ENCODE peak calls at places on chromosomes 5 and 9, in seven cellular contexts. O is SK-N-SH, F is transverse colon, M is HepG2, X is adrenal gland, H is GM23338, Y is stomach. E is an unnamed sample.

GRCh38 chr5:177403194-177403825 is 2.8 kb upstream of the PFN3 start:
- DNase-seq in O (no peak), F (peak), M (no peak), X (no peak), H (peak), Y (peak), E (no peak)

GRCh38 chr9:92716557-92716956 is 46.6 kb upstream of the IPPK start:
- DNase-seq in O (peak), F (peak), M (peak), X (peak), H (peak), Y (peak), E (no peak)

GRCh38 chr5:77483662-77484061 is 8.5 kb downstream of the WDR41 start:
- DNase-seq in O (no peak), F (no peak), M (no peak), X (no peak), H (no peak), Y (no peak), E (no peak)

GRCh38 chr9:100170556-100170955 is 71.5 kb downstream of the INVS start:
- DNase-seq in O (no peak), F (no peak), M (no peak), X (no peak), H (no peak), Y (no peak), E (no peak)

GRCh38 chr9:136059321-136059791 is 35.7 kb downstream of the NACC2 start:
- DNase-seq in O (peak), F (no peak), M (no peak), X (peak), H (no peak), Y (no peak), E (no peak)

GRCh38 chr5:34684281-34684979 is 28.3 kb downstream of the RAI14 start:
- DNase-seq in O (peak), F (no peak), M (peak), X (no peak), H (peak), Y (no peak), E (no peak)

GRCh38 chr9:127361561-127361960 is 35.4 kb upstream of the SLC2A8 start:
- DNase-seq in O (no peak), F (peak), M (no peak), X (peak), H (no peak), Y (peak), E (no peak)

GRCh38 chr5:150162142-150162513 is 4.5 kb upstream of the CDX1 start:
- DNase-seq in O (no peak), F (peak), M (no peak), X (no peak), H (no peak), Y (no peak), E (no peak)

GRCh38 chr5:39854771-39855170 is 430.0 kb upstream of the DAB2 start:
- DNase-seq in O (no peak), F (no peak), M (no peak), X (no peak), H (no peak), Y (no peak), E (no peak)

GRCh38 chr9:21856301-21857094 is 54.1 kb downstream of the MTAP start:
- DNase-seq in O (no peak), F (no peak), M (peak), X (no peak), H (no peak), Y (no peak), E (peak)

GRCh38 chr5:113212244-113212920 is 222.4 kb downstream of the TSSK1B start:
- DNase-seq in O (peak), F (no peak), M (no peak), X (peak), H (no peak), Y (no peak), E (no peak)

GRCh38 chr5:102678267-102679058 is 76.6 kb upstream of the PAM start:
- DNase-seq in O (no peak), F (no peak), M (no peak), X (no peak), H (no peak), Y (no peak), E (no peak)

GRCh38 chr5:96264047-96264446 is 169.0 kb downstream of the PCSK1 start:
- DNase-seq in O (no peak), F (no peak), M (no peak), X (no peak), H (no peak), Y (no peak), E (no peak)

GRCh38 chr5:143213231-143213850 is 190.1 kb downstream of the NR3C1 start:
- DNase-seq in O (no peak), F (no peak), M (no peak), X (no peak), H (no peak), Y (no peak), E (peak)

GRCh38 chr5:158565017-158565789 is 534.5 kb downstream of the EBF1 start:
- DNase-seq in O (no peak), F (no peak), M (no peak), X (no peak), H (no peak), Y (no peak), E (no peak)

GRCh38 chr5:177402271-177403043 is 2.0 kb upstream of the PFN3 start:
- DNase-seq in O (peak), F (peak), M (no peak), X (peak), H (peak), Y (peak), E (no peak)

GRCh38 chr9:136085815-136086212 is 9.3 kb downstream of the NACC2 start:
- DNase-seq in O (peak), F (peak), M (no peak), X (peak), H (no peak), Y (peak), E (no peak)

GRCh38 chr5:158212915-158213314 is 354.0 kb upstream of the CLINT1 start:
- DNase-seq in O (no peak), F (no peak), M (no peak), X (no peak), H (peak), Y (no peak), E (no peak)

GRCh38 chr5:138659121-138659520 is 83.9 kb upstream of the HSPA9 start:
- DNase-seq in O (no peak), F (no peak), M (no peak), X (peak), H (no peak), Y (no peak), E (no peak)

GRCh38 chr5:92629000-92629399 is 952.0 kb downstream of the NR2F1-AS1 start:
- DNase-seq in O (no peak), F (no peak), M (no peak), X (no peak), H (no peak), Y (no peak), E (no peak)

GRCh38 chr9:125361837-125362531 is 100.4 kb downstream of the GAPVD1 start:
- DNase-seq in O (no peak), F (no peak), M (no peak), X (no peak), H (peak), Y (no peak), E (no peak)

GRCh38 chr5:80959768-80960442 is at the start of gene RASGRF2:
- DNase-seq in O (peak), F (peak), M (peak), X (no peak), H (peak), Y (peak), E (no peak)

GRCh38 chr9:132973713-132974112 is 4.8 kb upstream of the GFI1B start:
- DNase-seq in O (peak), F (no peak), M (no peak), X (no peak), H (peak), Y (no peak), E (no peak)

GRCh38 chr5:143782588-143783386 is 29.2 kb upstream of the HMHB1 start:
- DNase-seq in O (no peak), F (no peak), M (no peak), X (no peak), H (peak), Y (no peak), E (no peak)

GRCh38 chr5:84862132-84862531 is 477.5 kb upstream of the EDIL3 start:
- DNase-seq in O (no peak), F (no peak), M (no peak), X (no peak), H (peak), Y (no peak), E (no peak)

GRCh38 chr9:110606179-110606578 is 26.6 kb upstream of the SVEP1 start:
- DNase-seq in O (no peak), F (no peak), M (no peak), X (no peak), H (no peak), Y (no peak), E (no peak)

GRCh38 chr5:21919417-21920022 is 933.6 kb downstream of the CDH12 start:
- DNase-seq in O (peak), F (no peak), M (peak), X (peak), H (peak), Y (no peak), E (no peak)

GRCh38 chr5:912356-913091 is 19.8 kb downstream of the TRIP13 start:
- DNase-seq in O (no peak), F (no peak), M (no peak), X (peak), H (peak), Y (peak), E (peak)

GRCh38 chr9:86336058-86336457 is 18.2 kb downstream of the TUT7 start:
- DNase-seq in O (no peak), F (no peak), M (peak), X (no peak), H (no peak), Y (no peak), E (no peak)

GRCh38 chr9:112757940-112758339 is 7.4 kb downstream of the SNX30 start:
- DNase-seq in O (no peak), F (no peak), M (no peak), X (no peak), H (no peak), Y (no peak), E (no peak)

GRCh38 chr9:128275198-128276007 is at the start of gene GOLGA2:
- DNase-seq in O (peak), F (peak), M (peak), X (peak), H (peak), Y (no peak), E (no peak)

GRCh38 chr5:139796061-139796806 is 626 bp downstream of the PSD2 start:
- DNase-seq in O (peak), F (no peak), M (no peak), X (no peak), H (peak), Y (no peak), E (no peak)

GRCh38 chr9:77488439-77489126 is 159.5 kb downstream of the GNA14 start:
- DNase-seq in O (peak), F (no peak), M (no peak), X (no peak), H (peak), Y (no peak), E (no peak)
- TF ChIP-seq CTCF in O (peak), F (peak), M (peak), X (peak), H (peak), Y (no peak), E (peak)

DNA sequence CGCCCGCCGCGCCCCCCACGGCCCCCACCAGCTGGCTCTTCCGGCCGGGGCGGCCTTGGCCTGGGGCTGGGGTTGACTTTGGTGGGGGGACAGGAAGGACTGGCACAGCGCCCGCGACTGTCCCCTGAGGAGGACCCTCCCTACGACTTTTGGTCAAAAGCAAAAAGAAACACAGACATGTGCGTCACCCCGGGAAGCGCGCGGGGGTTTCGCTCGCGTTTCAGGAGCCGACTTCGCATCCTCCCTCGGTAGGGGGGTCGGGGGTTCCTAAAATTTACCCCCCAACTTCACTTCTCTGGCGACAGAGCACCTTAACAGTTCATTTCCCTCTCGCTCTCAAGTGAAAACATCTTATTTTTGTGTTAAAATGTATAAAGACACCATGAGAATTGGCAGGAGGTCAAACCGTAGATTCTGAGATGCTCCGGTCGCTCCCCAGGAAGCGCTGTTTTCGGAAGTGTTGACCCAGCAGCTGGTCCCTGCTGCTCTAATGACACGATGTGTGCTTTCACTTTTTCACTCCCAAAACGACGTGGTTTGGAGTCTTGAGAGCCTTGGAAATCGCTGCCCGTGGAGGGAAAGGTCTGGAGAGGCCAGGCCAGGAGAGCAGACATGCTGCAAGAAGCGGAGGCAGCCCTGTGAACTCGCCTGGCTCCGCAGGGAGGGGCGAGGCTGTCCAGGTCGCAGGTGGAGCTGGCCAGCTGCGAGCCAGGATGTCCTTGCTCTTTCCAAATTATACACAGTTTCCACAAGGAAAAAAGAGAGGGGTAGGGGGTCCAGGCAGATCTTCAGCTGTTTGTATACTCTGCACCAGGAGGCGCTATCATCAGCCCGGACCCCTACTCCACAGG is 248.2 kb upstream of the ANKRD55 start:
- DNase-seq in O (peak), F (peak), M (peak), X (peak), H (peak), Y (peak), E (no peak)
- TF ChIP-seq CTCF in O (peak), F (no peak), M (peak), X (peak), H (peak), Y (no peak), E (peak)

DNA sequence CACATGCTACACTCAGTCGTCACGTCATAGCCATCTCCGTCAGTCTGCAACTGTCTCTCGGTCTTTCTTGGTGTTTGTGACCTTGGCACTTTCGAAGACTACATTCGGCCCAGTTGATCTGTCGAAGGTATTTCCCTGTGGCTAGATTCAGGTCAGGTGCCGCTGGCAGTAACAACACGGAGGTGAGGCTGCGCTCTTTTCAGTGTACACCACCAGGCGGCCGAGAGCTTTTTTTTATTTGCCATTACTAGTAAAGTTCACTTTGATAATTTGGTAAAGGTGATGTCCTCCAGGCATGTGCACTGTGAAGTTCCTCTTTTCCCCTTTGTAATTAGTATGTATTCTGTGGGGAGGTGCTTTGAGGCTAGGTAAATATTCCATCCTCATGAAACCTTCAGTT is 49.7 kb downstream of the RNF130 start:
- DNase-seq in O (no peak), F (no peak), M (no peak), X (no peak), H (peak), Y (no peak), E (no peak)
- TF ChIP-seq CTCF in O (no peak), F (no peak), M (no peak), X (no peak), H (peak), Y (no peak), E (no peak)

DNA sequence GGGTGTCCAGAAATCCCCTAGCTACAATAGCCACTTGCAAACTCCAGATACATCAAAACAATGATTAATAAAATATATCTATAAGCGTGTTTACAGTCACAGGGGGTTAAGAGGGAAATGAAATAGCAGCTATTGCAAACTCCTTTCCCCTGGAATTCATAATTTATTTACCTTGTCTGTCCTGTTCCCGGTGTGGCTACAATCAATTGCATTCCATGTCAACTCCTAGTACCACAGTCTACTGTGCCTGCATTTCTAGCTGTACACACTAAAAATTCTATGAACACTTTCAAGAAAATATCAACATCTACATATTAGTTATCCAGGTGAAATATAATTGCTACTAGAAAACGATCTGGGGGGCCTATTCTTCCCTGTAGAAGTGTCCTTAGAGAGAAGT is 217.6 kb downstream of the ELAVL2 start:
- DNase-seq in O (no peak), F (no peak), M (no peak), X (no peak), H (no peak), Y (no peak), E (no peak)
- TF ChIP-seq CTCF in O (no peak), F (no peak), M (no peak), X (no peak), H (no peak), Y (no peak), E (no peak)

GRCh38 chr5:110333384-110333783 is 393.1 kb downstream of the TMEM232 start:
- DNase-seq in O (no peak), F (no peak), M (peak), X (no peak), H (peak), Y (no peak), E (no peak)
- TF ChIP-seq CTCF in O (peak), F (no peak), M (peak), X (no peak), H (peak), Y (no peak), E (no peak)

DNA sequence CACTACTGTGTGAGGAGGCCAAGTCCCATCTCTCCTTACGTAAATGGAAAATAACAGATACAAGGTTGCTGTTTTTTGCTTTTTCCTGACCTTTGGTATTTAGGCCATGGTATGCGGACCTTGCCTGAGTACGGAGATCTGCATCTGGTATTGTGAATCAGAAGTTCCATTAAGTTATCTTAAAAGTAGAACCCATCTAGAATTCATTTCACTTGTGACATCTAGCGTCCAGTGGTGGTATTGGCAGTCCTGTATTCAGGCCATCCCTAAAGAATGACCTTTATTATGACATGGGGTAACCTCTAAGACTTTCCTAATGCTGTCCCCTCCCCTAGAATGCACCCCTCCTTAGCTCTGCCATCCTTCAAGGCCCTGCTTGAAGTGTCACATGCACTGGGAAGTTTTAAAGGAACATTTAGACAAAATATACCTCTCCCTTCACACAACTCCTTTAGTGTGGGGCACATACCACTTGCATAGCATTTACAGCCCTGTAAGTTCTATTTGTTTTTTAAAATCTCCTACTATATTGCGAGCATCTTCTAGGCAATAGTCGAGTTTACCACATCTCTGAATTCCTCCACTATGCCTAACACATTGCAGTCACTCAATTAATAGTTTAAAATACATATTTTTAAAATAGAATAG is 1.9 kb upstream of the SPDL1 start:
- DNase-seq in O (peak), F (peak), M (peak), X (peak), H (peak), Y (peak), E (no peak)
- TF ChIP-seq CTCF in O (peak), F (peak), M (peak), X (peak), H (peak), Y (peak), E (peak)

GRCh38 chr9:37295178-37295577 is 127.3 kb upstream of the GRHPR start:
- DNase-seq in O (no peak), F (no peak), M (no peak), X (no peak), H (no peak), Y (no peak), E (no peak)

GRCh38 chr9:37293664-37294524 is 128.6 kb upstream of the GRHPR start:
- DNase-seq in O (peak), F (no peak), M (no peak), X (no peak), H (no peak), Y (no peak), E (peak)

GRCh38 chr9:37297592-37297991 is 124.9 kb upstream of the GRHPR start:
- DNase-seq in O (no peak), F (no peak), M (no peak), X (no peak), H (no peak), Y (no peak), E (no peak)

GRCh38 chr9:37292896-37293295 is 129.6 kb upstream of the GRHPR start:
- DNase-seq in O (no peak), F (no peak), M (no peak), X (no peak), H (no peak), Y (no peak), E (no peak)

DNA sequence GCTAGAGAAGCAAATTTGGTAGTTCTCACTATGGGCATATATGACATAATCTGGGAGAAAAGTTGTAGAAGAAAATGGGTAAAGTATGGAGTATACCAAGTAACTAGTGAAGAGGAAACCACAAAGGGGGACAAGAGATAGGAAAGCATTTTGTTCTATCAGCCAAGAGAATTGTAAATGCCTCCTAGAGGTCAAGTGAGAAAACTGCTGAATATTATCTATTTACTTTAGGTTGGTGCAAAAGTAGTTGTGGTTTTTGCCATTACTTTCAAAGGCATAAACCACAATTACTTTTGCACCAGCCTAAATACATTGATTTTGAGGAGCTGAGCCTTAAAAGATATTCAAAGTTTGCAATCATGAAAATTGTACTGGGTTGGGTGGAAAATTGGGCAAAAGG is 126.7 kb upstream of the GRHPR start:
- DNase-seq in O (no peak), F (no peak), M (no peak), X (no peak), H (peak), Y (no peak), E (no peak)
- TF ChIP-seq CTCF in O (peak), F (no peak), M (no peak), X (peak), H (no peak), Y (no peak), E (no peak)

DNA sequence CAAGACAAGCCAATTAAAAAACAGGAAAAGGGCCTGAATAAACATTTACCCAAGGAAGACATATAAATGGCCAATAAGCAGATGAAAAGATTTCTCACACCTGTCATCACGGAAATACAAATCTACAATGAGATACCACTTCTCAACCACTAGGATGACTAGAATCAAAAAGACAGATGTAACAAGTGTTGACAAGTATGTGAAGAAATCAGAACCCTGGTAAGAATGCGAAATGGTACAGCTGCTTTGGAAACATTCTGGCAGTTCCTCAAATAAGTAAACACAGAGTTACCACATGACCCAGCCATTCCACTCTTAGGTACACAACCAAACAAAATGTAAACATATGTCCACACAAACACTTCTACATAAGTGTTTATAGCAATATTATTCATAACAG is 32.5 kb downstream of the LEAP2 start:
- DNase-seq in O (no peak), F (no peak), M (peak), X (no peak), H (peak), Y (no peak), E (no peak)
- TF ChIP-seq CTCF in O (no peak), F (no peak), M (no peak), X (peak), H (no peak), Y (no peak), E (no peak)